ENCODE peak calls at places on chromosomes 6 and 20, in ten cellular contexts. A is IMR-90, F is retinal pigment epithelial cell, Q is cardiac fibroblast, L is progenitor cell of endocrine pancreas, K is dorsolateral prefrontal cortex, W is MCF 10A, N is nephron progenitor cell, S is body of pancreas, P is heart right ventricle. Z is an unnamed sample.

GRCh38 chr20:59028812-59029211 is 3.3 kb downstream of the ATP5F1E start:
- DNase-seq in A (peak), F (no peak), Q (no peak), L (no peak), K (no peak), W (no peak), N (no peak), S (no peak), P (no peak), Z (no peak)

GRCh38 chr6:131250121-131250520 is 114.9 kb downstream of the AKAP7 start:
- DNase-seq in A (peak), F (peak), Q (peak), L (no peak), K (peak), W (no peak), N (peak), S (peak), P (peak), Z (no peak)

GRCh38 chr6:118748311-118749062 is 97.1 kb upstream of the CEP85L start:
- DNase-seq in A (peak), F (no peak), Q (no peak), L (no peak), K (peak), W (no peak), N (no peak), S (peak), P (peak), Z (no peak)

GRCh38 chr20:4961746-4962145 is 39.6 kb downstream of the SLC23A2 start:
- DNase-seq in A (peak), F (no peak), Q (peak), L (no peak), K (no peak), W (peak), N (no peak), S (no peak), P (peak), Z (no peak)

GRCh38 chr20:35979528-35979927 is 11.1 kb downstream of the CNBD2 start:
- DNase-seq in A (no peak), F (no peak), Q (peak), L (no peak), K (no peak), W (no peak), N (no peak), S (no peak), P (no peak), Z (no peak)

GRCh38 chr20:59020938-59021551 is 1.8 kb downstream of the TUBB1 start:
- DNase-seq in A (peak), F (no peak), Q (peak), L (no peak), K (no peak), W (peak), N (no peak), S (no peak), P (no peak), Z (no peak)

GRCh38 chr20:38805502-38805957 is at the start of gene PPP1R16B:
- DNase-seq in A (no peak), F (no peak), Q (no peak), L (peak), K (peak), W (no peak), N (peak), S (no peak), P (peak), Z (peak)

GRCh38 chr6:127069659-127070279 is 48.7 kb upstream of the RSPO3 start:
- DNase-seq in A (peak), F (no peak), Q (peak), L (no peak), K (no peak), W (peak), N (no peak), S (no peak), P (no peak), Z (no peak)

GRCh38 chr6:39214846-39215639 is 14.2 kb downstream of the KCNK5 start:
- DNase-seq in A (no peak), F (no peak), Q (no peak), L (no peak), K (no peak), W (peak), N (no peak), S (peak), P (no peak), Z (no peak)

GRCh38 chr20:62938105-62938888 is at the start of gene GID8:
- DNase-seq in A (peak), F (no peak), Q (peak), L (peak), K (no peak), W (peak), N (no peak), S (peak), P (peak), Z (peak)

GRCh38 chr6:53513056-53513455 is 31.8 kb downstream of the GCLC start:
- DNase-seq in A (no peak), F (no peak), Q (no peak), L (no peak), K (no peak), W (no peak), N (no peak), S (no peak), P (no peak), Z (no peak)

GRCh38 chr20:14792915-14793314 is 455.5 kb upstream of the FLRT3 start:
- DNase-seq in A (no peak), F (no peak), Q (no peak), L (no peak), K (no peak), W (no peak), N (no peak), S (no peak), P (no peak), Z (no peak)

GRCh38 chr6:1672379-1672778 is 62.7 kb downstream of the FOXC1 start:
- DNase-seq in A (peak), F (no peak), Q (no peak), L (no peak), K (no peak), W (no peak), N (no peak), S (no peak), P (no peak), Z (no peak)

GRCh38 chr20:46215913-46216707 is 92.2 kb downstream of the CDH22 start:
- DNase-seq in A (peak), F (peak), Q (peak), L (peak), K (no peak), W (no peak), N (peak), S (no peak), P (peak), Z (no peak)

GRCh38 chr6:70563540-70563939 is 3.2 kb upstream of the SDHAF4 start:
- DNase-seq in A (peak), F (no peak), Q (peak), L (no peak), K (no peak), W (no peak), N (no peak), S (no peak), P (no peak), Z (no peak)

GRCh38 chr20:53722515-53723036 is 128.9 kb upstream of the ZNF217 start:
- DNase-seq in A (no peak), F (no peak), Q (no peak), L (no peak), K (no peak), W (no peak), N (no peak), S (no peak), P (no peak), Z (no peak)

GRCh38 chr20:4713401-4713800 is 8.3 kb upstream of the PRND start:
- DNase-seq in A (no peak), F (no peak), Q (peak), L (no peak), K (no peak), W (peak), N (no peak), S (no peak), P (no peak), Z (no peak)

GRCh38 chr6:27795697-27796494 is 116.3 kb downstream of the OR2B2 start:
- DNase-seq in A (peak), F (peak), Q (peak), L (peak), K (no peak), W (peak), N (peak), S (peak), P (peak), Z (peak)

GRCh38 chr6:30918675-30919074 is 4.6 kb downstream of the VARS2 start:
- DNase-seq in A (no peak), F (no peak), Q (no peak), L (no peak), K (no peak), W (no peak), N (no peak), S (no peak), P (no peak), Z (no peak)

GRCh38 chr6:30917487-30917886 is 3.4 kb downstream of the VARS2 start:
- DNase-seq in A (no peak), F (no peak), Q (no peak), L (no peak), K (no peak), W (no peak), N (no peak), S (no peak), P (no peak), Z (no peak)

GRCh38 chr6:30926644-30927043 is 5.3 kb downstream of the SFTA2 start:
- DNase-seq in A (no peak), F (no peak), Q (peak), L (no peak), K (no peak), W (peak), N (no peak), S (peak), P (no peak), Z (no peak)

GRCh38 chr6:30922447-30922852 is 8.4 kb downstream of the VARS2 start:
- DNase-seq in A (no peak), F (no peak), Q (no peak), L (no peak), K (no peak), W (peak), N (no peak), S (no peak), P (no peak), Z (no peak)
- TF ChIP-seq CTCF in A (no peak), F (no peak), Q (no peak), L (no peak), K (no peak), W (no peak), N (no peak), S (no peak), P (no peak), Z (no peak)

DNA sequence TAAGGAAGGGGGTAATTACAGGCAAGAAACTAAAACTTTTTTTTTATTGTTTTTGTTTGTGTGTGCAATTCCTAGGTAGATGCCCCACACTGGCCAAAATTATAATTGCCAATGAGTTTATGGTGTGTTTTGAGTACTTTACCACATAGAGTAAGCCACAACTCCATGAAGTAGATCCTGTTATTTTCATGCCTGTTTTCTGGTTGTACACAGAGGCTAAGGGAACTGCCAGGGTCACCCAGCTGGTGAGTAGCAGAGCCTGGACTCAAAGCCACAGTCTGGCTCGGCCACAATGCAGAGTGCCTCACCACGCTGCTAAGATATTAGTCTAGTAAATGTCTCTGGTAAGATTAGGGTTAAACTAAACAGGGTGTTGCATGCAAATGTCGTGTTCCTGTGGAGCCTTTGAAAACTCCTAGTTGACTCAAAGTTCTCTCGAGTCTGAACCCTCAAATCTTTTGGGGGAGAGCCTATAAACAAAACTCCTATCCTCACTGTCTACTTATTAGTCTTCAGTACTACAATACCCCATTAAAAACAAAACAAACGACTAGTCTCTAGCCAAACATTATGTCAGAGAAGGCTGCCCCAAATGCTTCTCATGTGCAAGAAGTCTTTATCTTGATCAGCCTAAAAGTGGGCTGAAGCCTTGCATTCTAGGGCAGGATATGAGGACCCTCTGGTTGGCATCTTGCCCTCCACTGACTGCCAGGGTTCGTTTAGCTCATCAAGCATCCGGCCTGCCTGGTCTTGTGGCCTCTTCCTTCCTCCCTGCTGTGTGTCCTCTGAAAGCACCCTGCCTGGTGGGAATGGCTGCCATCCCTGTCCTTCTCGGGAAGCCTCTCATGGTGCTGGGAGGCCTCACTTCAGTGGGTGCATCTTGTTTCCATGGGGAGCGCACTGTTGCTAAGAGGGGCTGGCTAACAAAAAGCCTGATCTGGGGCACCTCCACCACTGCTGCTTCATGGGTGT is 4.2 kb downstream of the DUSP22 start:
- DNase-seq in A (no peak), F (no peak), Q (no peak), L (no peak), K (no peak), W (peak), N (no peak), S (no peak), P (peak), Z (no peak)
- TF ChIP-seq CTCF in A (no peak), F (no peak), Q (no peak), L (no peak), K (no peak), W (no peak), N (no peak), S (no peak), P (no peak), Z (no peak)

DNA sequence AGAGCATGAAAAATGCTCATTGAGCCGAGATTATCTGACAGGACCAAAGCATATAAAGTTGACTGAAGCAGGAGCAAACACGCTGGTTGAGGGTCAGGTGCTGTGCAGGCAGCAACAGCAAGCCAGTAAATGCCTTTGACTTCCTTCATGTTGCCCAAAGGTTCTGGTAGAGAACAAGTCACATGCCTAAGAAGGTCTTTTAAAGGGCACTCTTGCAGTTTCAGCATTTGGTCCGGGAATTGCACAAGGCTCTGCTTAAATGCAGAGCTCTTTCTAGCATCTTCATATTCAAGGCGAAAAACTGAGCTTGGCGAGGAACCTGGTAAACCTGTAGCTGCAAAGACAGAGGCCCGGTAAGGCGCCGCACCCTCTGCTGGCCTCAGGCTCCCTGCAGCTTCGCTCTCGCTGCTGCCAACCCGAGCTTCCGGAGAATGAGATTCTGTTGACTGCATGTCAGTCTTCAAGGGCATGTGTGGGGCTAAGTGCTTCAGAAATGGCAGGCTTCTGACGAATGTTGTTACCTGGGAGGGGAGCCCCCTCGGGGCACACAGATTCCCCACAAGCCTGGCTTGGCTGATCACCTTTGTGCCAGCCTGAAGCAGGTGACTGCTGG is 205.2 kb downstream of the KIF16B start:
- DNase-seq in A (no peak), F (no peak), Q (no peak), L (no peak), K (no peak), W (no peak), N (no peak), S (no peak), P (no peak), Z (no peak)
- TF ChIP-seq CTCF in A (no peak), F (no peak), Q (no peak), L (no peak), K (no peak), W (no peak), N (no peak), S (no peak), P (no peak), Z (no peak)

GRCh38 chr6:108914235-108915022 is 66.2 kb downstream of the ARMC2 start:
- DNase-seq in A (peak), F (no peak), Q (no peak), L (no peak), K (no peak), W (peak), N (peak), S (peak), P (no peak), Z (peak)
- TF ChIP-seq CTCF in A (peak), F (peak), Q (peak), L (peak), K (no peak), W (peak), N (peak), S (peak), P (peak), Z (peak)

DNA sequence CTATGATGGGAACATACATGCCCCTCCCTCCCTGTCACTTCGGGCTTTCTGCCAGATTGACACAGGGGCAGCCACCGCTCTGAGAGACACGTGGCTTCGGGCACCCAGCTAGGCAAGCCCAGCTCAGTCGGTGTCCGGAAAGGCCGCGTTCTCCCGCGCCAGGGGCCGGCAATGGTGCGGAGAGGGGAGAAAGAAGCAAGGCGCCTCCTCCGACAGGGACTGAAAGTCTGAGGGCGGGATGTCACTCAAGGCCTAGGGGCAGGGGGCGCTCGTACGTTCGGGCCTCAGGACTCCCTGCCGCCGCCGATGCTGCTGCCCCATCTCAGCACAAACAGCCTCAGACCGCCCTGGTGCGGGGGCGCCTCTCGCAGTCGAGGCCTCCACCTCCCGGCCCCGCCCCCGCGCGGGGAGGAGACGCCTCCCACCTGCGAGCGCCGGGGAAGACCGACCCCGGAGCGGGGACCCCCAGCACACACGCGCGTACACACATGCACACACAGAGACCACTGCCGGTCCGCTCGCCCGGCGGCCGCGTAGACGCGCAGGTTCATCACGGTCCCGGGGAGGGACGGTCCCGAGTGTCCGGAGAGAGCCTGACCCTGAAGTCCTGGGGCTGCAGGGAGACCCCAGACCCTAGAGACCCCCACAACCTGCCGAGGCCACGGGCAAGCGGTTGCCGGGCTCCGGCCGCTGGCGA is 1.9 kb downstream of the GRM4 start:
- DNase-seq in A (no peak), F (no peak), Q (no peak), L (peak), K (no peak), W (no peak), N (peak), S (no peak), P (no peak), Z (no peak)
- TF ChIP-seq CTCF in A (no peak), F (peak), Q (no peak), L (peak), K (no peak), W (no peak), N (peak), S (no peak), P (no peak), Z (peak)

DNA sequence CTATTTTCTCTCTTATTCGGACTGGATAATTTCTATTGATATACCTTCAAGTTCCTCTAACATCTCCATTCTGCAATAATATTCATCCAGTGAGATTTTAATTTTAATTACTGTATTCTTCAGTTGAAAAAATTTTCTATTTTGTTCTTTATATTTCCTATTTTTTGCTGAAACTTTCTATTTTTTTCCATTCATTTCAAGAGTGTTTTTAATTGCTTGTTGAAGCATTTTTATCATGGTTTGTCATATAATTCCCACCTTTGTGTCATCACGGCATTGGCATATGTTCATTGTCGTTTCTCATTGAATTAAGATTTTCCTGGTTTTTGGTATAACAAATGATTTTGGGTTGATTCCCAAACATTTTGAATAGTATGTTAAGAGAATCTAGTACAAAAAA is 214.9 kb upstream of the HDDC2 start:
- DNase-seq in A (no peak), F (no peak), Q (no peak), L (no peak), K (no peak), W (no peak), N (no peak), S (no peak), P (no peak), Z (no peak)
- TF ChIP-seq CTCF in A (no peak), F (no peak), Q (no peak), L (no peak), K (no peak), W (no peak), N (no peak), S (no peak), P (no peak), Z (no peak)

DNA sequence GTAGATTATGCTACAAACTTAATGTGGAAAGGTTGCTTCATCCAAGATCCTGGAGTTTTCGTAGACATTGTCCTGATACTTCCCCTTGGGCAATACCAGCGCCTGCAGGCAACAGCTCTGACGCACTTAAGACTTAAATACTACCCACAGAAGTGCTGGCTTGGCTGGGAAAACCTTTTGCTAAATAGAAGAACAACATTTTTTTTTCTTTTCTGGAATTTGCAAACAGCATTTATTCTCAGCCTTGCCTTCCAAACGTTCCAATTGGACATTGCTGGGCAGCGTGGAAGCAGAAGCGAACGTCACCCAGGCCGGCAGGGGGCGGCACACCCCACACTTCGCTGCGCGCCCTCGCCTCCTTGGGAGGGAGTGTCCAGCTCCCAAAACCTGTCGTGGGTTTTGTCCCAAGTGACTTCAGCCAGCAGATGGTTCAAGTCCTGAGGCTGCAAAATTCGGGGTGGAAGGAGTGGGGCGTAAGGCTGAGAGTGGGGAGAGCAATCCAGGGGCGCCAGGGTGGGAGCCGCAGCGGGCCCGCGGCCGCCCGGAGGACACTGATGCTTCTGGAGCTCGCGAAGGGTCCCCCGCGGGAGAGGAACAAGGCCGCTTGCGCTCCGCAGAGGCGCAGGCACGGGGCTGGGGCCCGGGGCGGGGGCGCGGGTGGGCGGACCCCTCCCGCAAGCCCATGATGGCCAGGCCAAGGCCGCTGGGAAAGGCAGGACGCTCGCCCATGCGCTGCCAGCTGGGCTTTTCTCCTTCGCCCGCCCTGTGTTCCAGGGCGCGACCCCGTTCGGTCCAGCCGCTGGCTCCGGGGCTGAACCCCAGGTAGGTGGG is 60.8 kb upstream of the MAP3K4 start:
- DNase-seq in A (peak), F (peak), Q (peak), L (peak), K (peak), W (peak), N (peak), S (peak), P (peak), Z (peak)
- TF ChIP-seq CTCF in A (peak), F (peak), Q (peak), L (peak), K (peak), W (peak), N (peak), S (peak), P (peak), Z (peak)